ENCODE peak calls at places on chromosomes 11 and 22, in seven cellular contexts. Z is naive thymus-derived CD8-positive, alpha-beta T cell; H is left cardiac atrium; G is endodermal cell; J is NCI-H510A treated with DMSO at 0.1 percent for 48 hours; U is effector memory CD8-positive, alpha-beta T cell; C is Calu3. S is an unnamed sample.

GRCh38 chr22:37316875-37317371 is 34.6 kb downstream of the CYTH4 start:
- DNase-seq in U (peak), H (peak), J (peak), Z (peak), G (peak), C (peak), S (peak)

GRCh38 chr11:31050061-31050790 is 319.3 kb downstream of the DCDC1 start:
- DNase-seq in J (no peak), H (no peak), Z (no peak), G (peak), C (peak), U (no peak), S (no peak)

GRCh38 chr22:36143956-36144355 is 16.6 kb downstream of the APOL3 start:
- DNase-seq in J (no peak), Z (no peak), G (no peak), U (no peak), C (no peak), H (no peak), S (no peak)

GRCh38 chr11:43922295-43922648 is 20.2 kb upstream of the C11orf96 start:
- DNase-seq in C (no peak), J (no peak), U (no peak), H (no peak), Z (no peak), G (no peak), S (no peak)

GRCh38 chr22:49433717-49434611 is 393.7 kb downstream of the BRD1 start:
- DNase-seq in G (peak), C (peak), H (no peak), U (no peak), Z (no peak), J (no peak), S (no peak)

GRCh38 chr11:115148101-115148500 is 356.1 kb downstream of the CADM1 start:
- DNase-seq in J (no peak), U (no peak), G (no peak), Z (no peak), C (no peak), H (no peak), S (no peak)

GRCh38 chr11:92152245-92152644 is 72.4 kb upstream of the FAT3 start:
- DNase-seq in G (peak), U (no peak), C (no peak), J (no peak), H (no peak), Z (no peak), S (no peak)

GRCh38 chr22:42229455-42230149 is 40.9 kb downstream of the TCF20 start:
- DNase-seq in J (no peak), Z (no peak), H (no peak), U (no peak), C (no peak), G (no peak), S (no peak)

GRCh38 chr11:93238956-93239355 is 41.2 kb upstream of the SLC36A4 start:
- DNase-seq in J (no peak), U (no peak), H (no peak), C (no peak), G (no peak), Z (no peak), S (peak)

GRCh38 chr22:24807284-24807950 is 1.4 kb downstream of the SGSM1 start:
- DNase-seq in J (no peak), G (peak), U (no peak), C (no peak), H (peak), Z (no peak), S (no peak)